ENCODE peak calls at places on chromosome 12, in six cellular contexts. P is astrocyte of the spinal cord, E is neural progenitor cell, H is lung, J is heart left ventricle, V is hepatocyte. U is an unnamed sample.

GRCh38 chr12:68269727-68270126 is 16.3 kb upstream of the IL22 start:
- DNase-seq in P (no peak), E (no peak), H (no peak), J (no peak), V (no peak), U (no peak)

GRCh38 chr12:32821293-32822089 is 65.8 kb upstream of the YARS2 start:
- DNase-seq in P (peak), E (no peak), H (no peak), J (no peak), V (peak), U (no peak)

GRCh38 chr12:72209096-72209495 is 63.1 kb upstream of the TRHDE start:
- DNase-seq in P (no peak), E (no peak), H (no peak), J (no peak), V (no peak), U (no peak)

GRCh38 chr12:70367268-70368141 is 1.4 kb downstream of the KCNMB4 start:
- DNase-seq in P (peak), E (peak), H (no peak), J (no peak), V (no peak), U (no peak)

GRCh38 chr12:120213758-120214157 is 12.8 kb upstream of the RPLP0 start:
- DNase-seq in P (no peak), E (no peak), H (no peak), J (no peak), V (no peak), U (no peak)

GRCh38 chr12:132084681-132085635 is 59.2 kb downstream of the DDX51 start:
- DNase-seq in P (peak), E (peak), H (peak), J (peak), V (peak), U (peak)

GRCh38 chr12:49750027-49750977 is 8.9 kb downstream of the TMBIM6 start:
- DNase-seq in P (peak), E (peak), H (no peak), J (no peak), V (peak), U (no peak)

GRCh38 chr12:795305-795704 is 42.9 kb downstream of the WNK1 start:
- DNase-seq in P (no peak), E (no peak), H (no peak), J (no peak), V (no peak), U (no peak)

GRCh38 chr12:111428728-111429175 is 23.0 kb downstream of the SH2B3 start:
- DNase-seq in P (no peak), E (no peak), H (peak), J (peak), V (no peak), U (no peak)

GRCh38 chr12:111570090-111570961 is 28.8 kb downstream of the ATXN2 start:
- DNase-seq in P (peak), E (no peak), H (no peak), J (no peak), V (peak), U (no peak)

GRCh38 chr12:104138747-104139186 is 757 bp upstream of the NFYB start:
- DNase-seq in P (no peak), E (peak), H (peak), J (no peak), V (peak), U (no peak)

GRCh38 chr12:88063375-88063774 is 34.2 kb upstream of the C12orf50 start:
- DNase-seq in P (peak), E (no peak), H (no peak), J (no peak), V (no peak), U (peak)

GRCh38 chr12:102300824-102301461 is 103.3 kb upstream of the PMCH start:
- DNase-seq in P (peak), E (peak), H (no peak), J (no peak), V (peak), U (peak)
- TF ChIP-seq CTCF in P (peak), E (peak), H (no peak), J (no peak), V (peak), U (peak)

DNA sequence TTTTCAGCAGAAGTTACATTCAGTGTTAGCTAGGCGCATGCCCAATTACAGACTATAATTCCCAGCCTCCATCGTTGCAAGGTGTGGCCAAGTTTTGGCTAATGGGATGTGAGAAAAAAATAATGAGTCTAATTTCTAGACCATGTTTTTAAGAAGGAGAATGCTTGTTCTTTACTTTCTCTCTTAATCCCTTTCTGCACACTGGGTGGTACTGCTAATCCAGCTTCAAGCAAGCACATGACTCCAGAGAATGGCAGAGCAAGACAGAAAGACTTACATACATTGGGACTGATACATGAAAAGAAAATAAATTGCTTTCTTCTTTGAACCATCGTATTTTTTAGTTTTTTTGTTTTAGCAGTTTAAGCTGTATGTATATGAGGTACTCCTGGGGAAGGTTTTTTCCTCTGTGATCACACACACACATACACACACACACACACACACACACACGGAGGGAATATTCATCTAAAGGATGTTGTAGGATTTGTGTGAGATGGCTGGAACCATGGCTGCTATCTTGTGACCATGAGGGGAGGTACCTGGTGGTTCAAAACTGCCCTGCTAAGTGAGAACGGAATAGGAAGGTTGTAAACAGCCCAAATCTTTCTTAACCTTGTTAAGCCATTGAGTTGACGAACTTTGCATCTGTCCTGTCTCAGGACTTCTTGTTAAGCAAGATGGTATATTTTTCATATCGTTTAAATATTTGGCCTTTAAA is 34.3 kb upstream of the LTA4H start:
- DNase-seq in P (no peak), E (peak), H (no peak), J (no peak), V (no peak), U (no peak)
- TF ChIP-seq CTCF in P (no peak), E (no peak), H (no peak), J (no peak), V (no peak), U (no peak)

DNA sequence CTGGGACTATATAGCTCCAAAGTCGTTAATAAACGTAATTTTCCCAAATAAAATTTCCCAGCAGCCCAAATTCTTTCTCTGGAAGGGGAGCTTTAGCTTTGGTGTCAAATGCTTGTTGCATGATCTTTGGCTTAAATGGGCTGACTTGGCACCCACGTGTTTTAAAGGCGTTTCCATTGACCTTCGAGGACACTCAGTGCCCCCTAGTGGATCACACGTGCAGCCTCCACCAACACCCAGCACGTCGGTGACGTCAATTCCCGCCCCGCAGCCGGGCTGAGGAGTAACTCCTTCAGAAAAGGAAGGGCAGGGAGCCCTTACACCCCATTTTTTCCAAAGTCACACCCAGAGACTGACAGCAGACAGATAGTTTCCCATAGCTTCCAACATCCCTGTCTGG is 707.8 kb downstream of the AACS start:
- DNase-seq in P (no peak), E (peak), H (no peak), J (no peak), V (peak), U (peak)
- TF ChIP-seq CTCF in P (no peak), E (peak), H (no peak), J (no peak), V (peak), U (peak)

GRCh38 chr12:53295070-53295890 is at the start of gene PFDN5:
- DNase-seq in P (peak), E (peak), H (peak), J (peak), V (peak), U (peak)
- TF ChIP-seq CTCF in P (no peak), E (no peak), H (no peak), J (no peak), V (no peak), U (no peak)